ENCODE peak calls at places on chromosomes 2 and 18, in six cellular contexts. One of them, this sample, is unnamed.

GRCh38 chr2:191703079-191703725 is 25.3 kb downstream of the NABP1 start:
- DNase-seq in IMR-90: no peak
- DNase-seq in mesendoderm: no peak
- DNase-seq in H1: no peak
- DNase-seq in mesenchymal stem cell: no peak
- DNase-seq in H9: no peak
- DNase-seq in this sample: no peak

GRCh38 chr2:11750917-11751316 is 4.5 kb downstream of the LPIN1 start:
- DNase-seq in mesenchymal stem cell: no peak
- DNase-seq in mesendoderm: no peak
- DNase-seq in H1: no peak
- DNase-seq in H9: no peak
- DNase-seq in IMR-90: no peak
- DNase-seq in this sample: no peak

GRCh38 chr18:41646915-41647314 is 308.1 kb upstream of the PIK3C3 start:
- DNase-seq in H1: no peak
- DNase-seq in mesenchymal stem cell: no peak
- DNase-seq in IMR-90: no peak
- DNase-seq in H9: no peak
- DNase-seq in mesendoderm: no peak
- DNase-seq in this sample: no peak

GRCh38 chr18:65415167-65415566 is 335.6 kb upstream of the CDH7 start:
- DNase-seq in IMR-90: no peak
- DNase-seq in H9: no peak
- DNase-seq in H1: no peak
- DNase-seq in mesendoderm: peak
- DNase-seq in mesenchymal stem cell: peak
- DNase-seq in this sample: no peak

GRCh38 chr18:5060543-5060942 is 136.5 kb downstream of the AKAIN1 start:
- DNase-seq in H1: no peak
- DNase-seq in IMR-90: no peak
- DNase-seq in mesendoderm: no peak
- DNase-seq in H9: no peak
- DNase-seq in mesenchymal stem cell: no peak
- DNase-seq in this sample: no peak

GRCh38 chr2:7845332-7845731 is 836.5 kb upstream of the ID2 start:
- DNase-seq in mesenchymal stem cell: peak
- DNase-seq in mesendoderm: no peak
- DNase-seq in IMR-90: peak
- DNase-seq in H9: no peak
- DNase-seq in H1: no peak
- DNase-seq in this sample: no peak

GRCh38 chr2:109009920-109010610 is 21.0 kb upstream of the EDAR start:
- DNase-seq in mesenchymal stem cell: peak
- DNase-seq in mesendoderm: no peak
- DNase-seq in IMR-90: peak
- DNase-seq in H9: no peak
- DNase-seq in H1: no peak
- DNase-seq in this sample: no peak

GRCh38 chr2:168185583-168186274 is 61.7 kb downstream of the STK39 start:
- DNase-seq in H1: no peak
- DNase-seq in mesendoderm: peak
- DNase-seq in H9: no peak
- DNase-seq in IMR-90: no peak
- DNase-seq in mesenchymal stem cell: no peak
- DNase-seq in this sample: no peak

GRCh38 chr2:237057893-237058300 is 27.8 kb upstream of the COPS8 start:
- DNase-seq in mesenchymal stem cell: no peak
- DNase-seq in H9: no peak
- DNase-seq in IMR-90: no peak
- DNase-seq in H1: no peak
- DNase-seq in mesendoderm: no peak
- DNase-seq in this sample: no peak

GRCh38 chr18:53193870-53194269 is 853.9 kb downstream of the DCC start:
- DNase-seq in mesendoderm: no peak
- DNase-seq in H1: no peak
- DNase-seq in IMR-90: no peak
- DNase-seq in mesenchymal stem cell: no peak
- DNase-seq in H9: no peak
- DNase-seq in this sample: no peak

GRCh38 chr2:39686470-39686869 is 20.8 kb downstream of the TMEM178A start:
- DNase-seq in H1: no peak
- DNase-seq in H9: no peak
- DNase-seq in mesendoderm: peak
- DNase-seq in IMR-90: no peak
- DNase-seq in mesenchymal stem cell: no peak
- DNase-seq in this sample: no peak

GRCh38 chr2:111227716-111228141 is 107.0 kb downstream of the BCL2L11 start:
- DNase-seq in H9: peak
- DNase-seq in mesendoderm: peak
- DNase-seq in IMR-90: peak
- DNase-seq in mesenchymal stem cell: peak
- DNase-seq in H1: no peak
- DNase-seq in this sample: peak

GRCh38 chr2:235048549-235048948 is 96.7 kb downstream of the SH3BP4 start:
- DNase-seq in H1: no peak
- DNase-seq in H9: no peak
- DNase-seq in mesenchymal stem cell: no peak
- DNase-seq in IMR-90: no peak
- DNase-seq in mesendoderm: no peak
- DNase-seq in this sample: no peak

GRCh38 chr2:58893645-58894336 is 652.7 kb upstream of the FANCL start:
- DNase-seq in IMR-90: no peak
- DNase-seq in mesendoderm: no peak
- DNase-seq in H9: no peak
- DNase-seq in H1: no peak
- DNase-seq in mesenchymal stem cell: no peak
- DNase-seq in this sample: no peak

GRCh38 chr2:208097801-208098200 is 26.5 kb downstream of the CRYGD start:
- DNase-seq in mesendoderm: no peak
- DNase-seq in H1: no peak
- DNase-seq in H9: no peak
- DNase-seq in IMR-90: no peak
- DNase-seq in mesenchymal stem cell: no peak
- DNase-seq in this sample: no peak

GRCh38 chr2:227608469-227609338 is 5.9 kb downstream of the SCYGR3 start:
- DNase-seq in mesendoderm: no peak
- DNase-seq in H9: no peak
- DNase-seq in mesenchymal stem cell: no peak
- DNase-seq in H1: no peak
- DNase-seq in IMR-90: no peak
- DNase-seq in this sample: no peak

GRCh38 chr2:10194021-10194820 is 71.7 kb downstream of the RRM2 start:
- DNase-seq in mesendoderm: no peak
- DNase-seq in H9: no peak
- DNase-seq in H1: no peak
- DNase-seq in mesenchymal stem cell: peak
- DNase-seq in IMR-90: peak
- DNase-seq in this sample: no peak

GRCh38 chr18:28332071-28332470 is 155.1 kb upstream of the CDH2 start:
- DNase-seq in mesenchymal stem cell: no peak
- DNase-seq in H9: no peak
- DNase-seq in IMR-90: no peak
- DNase-seq in H1: no peak
- DNase-seq in mesendoderm: no peak
- DNase-seq in this sample: no peak

GRCh38 chr2:24643051-24643450 is 150.1 kb downstream of the PTRHD1 start:
- DNase-seq in H9: no peak
- DNase-seq in mesenchymal stem cell: no peak
- DNase-seq in mesendoderm: no peak
- DNase-seq in IMR-90: no peak
- DNase-seq in H1: no peak
- DNase-seq in this sample: no peak

GRCh38 chr2:3399829-3400228 is 20.3 kb downstream of the TRAPPC12 start:
- DNase-seq in H9: no peak
- DNase-seq in mesenchymal stem cell: no peak
- DNase-seq in IMR-90: no peak
- DNase-seq in H1: no peak
- DNase-seq in mesendoderm: no peak
- DNase-seq in this sample: no peak

GRCh38 chr2:182740681-182741080 is 24.6 kb downstream of the DNAJC10 start:
- DNase-seq in mesendoderm: no peak
- DNase-seq in IMR-90: no peak
- DNase-seq in H9: no peak
- DNase-seq in mesenchymal stem cell: no peak
- DNase-seq in H1: no peak
- DNase-seq in this sample: no peak

GRCh38 chr2:217934321-217935131 is 68.3 kb downstream of the TNS1 start:
- DNase-seq in IMR-90: peak
- DNase-seq in mesenchymal stem cell: peak
- DNase-seq in mesendoderm: no peak
- DNase-seq in H9: no peak
- DNase-seq in H1: no peak
- DNase-seq in this sample: no peak

DNA sequence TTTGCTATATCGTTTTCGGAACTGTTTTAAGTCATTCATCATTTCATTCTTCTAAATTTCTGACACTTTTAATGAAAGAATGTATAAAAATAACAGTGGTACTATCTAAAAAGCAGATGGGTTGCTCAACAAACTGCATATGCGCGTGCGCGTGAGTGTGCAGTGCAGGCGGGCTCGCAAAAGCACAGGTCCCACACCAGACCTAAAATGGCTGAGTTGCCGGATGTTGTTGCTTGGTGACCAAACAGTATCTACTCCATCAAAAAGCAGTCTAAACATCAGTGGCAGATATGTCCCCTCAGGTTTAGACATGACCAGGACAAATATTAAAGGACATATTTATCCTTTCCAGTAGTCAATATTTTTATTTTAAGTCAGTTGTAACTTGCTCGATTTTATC is 5.1 kb downstream of the NOL4 start:
- DNase-seq in H9: no peak
- DNase-seq in H1: no peak
- DNase-seq in mesenchymal stem cell: no peak
- DNase-seq in IMR-90: no peak
- DNase-seq in mesendoderm: no peak
- DNase-seq in this sample: no peak
- H2BK120ac ChIP-seq in H9: no peak
- H2BK120ac ChIP-seq in H1: no peak
- H2BK120ac ChIP-seq in mesenchymal stem cell: no peak
- H2BK120ac ChIP-seq in IMR-90: no peak
- H2BK120ac ChIP-seq in mesendoderm: no peak
- H2BK120ac ChIP-seq in this sample: no peak

GRCh38 chr2:176002684-176003225 is 688 bp upstream of the LNPK start:
- DNase-seq in H1: no peak
- DNase-seq in mesendoderm: peak
- DNase-seq in IMR-90: peak
- DNase-seq in mesenchymal stem cell: no peak
- DNase-seq in H9: no peak
- DNase-seq in this sample: no peak
- H2BK5ac ChIP-seq in H1: no peak
- H2BK5ac ChIP-seq in mesendoderm: no peak
- H2BK5ac ChIP-seq in IMR-90: peak
- H2BK5ac ChIP-seq in mesenchymal stem cell: peak
- H2BK5ac ChIP-seq in H9: no peak
- H2BK5ac ChIP-seq in this sample: no peak

DNA sequence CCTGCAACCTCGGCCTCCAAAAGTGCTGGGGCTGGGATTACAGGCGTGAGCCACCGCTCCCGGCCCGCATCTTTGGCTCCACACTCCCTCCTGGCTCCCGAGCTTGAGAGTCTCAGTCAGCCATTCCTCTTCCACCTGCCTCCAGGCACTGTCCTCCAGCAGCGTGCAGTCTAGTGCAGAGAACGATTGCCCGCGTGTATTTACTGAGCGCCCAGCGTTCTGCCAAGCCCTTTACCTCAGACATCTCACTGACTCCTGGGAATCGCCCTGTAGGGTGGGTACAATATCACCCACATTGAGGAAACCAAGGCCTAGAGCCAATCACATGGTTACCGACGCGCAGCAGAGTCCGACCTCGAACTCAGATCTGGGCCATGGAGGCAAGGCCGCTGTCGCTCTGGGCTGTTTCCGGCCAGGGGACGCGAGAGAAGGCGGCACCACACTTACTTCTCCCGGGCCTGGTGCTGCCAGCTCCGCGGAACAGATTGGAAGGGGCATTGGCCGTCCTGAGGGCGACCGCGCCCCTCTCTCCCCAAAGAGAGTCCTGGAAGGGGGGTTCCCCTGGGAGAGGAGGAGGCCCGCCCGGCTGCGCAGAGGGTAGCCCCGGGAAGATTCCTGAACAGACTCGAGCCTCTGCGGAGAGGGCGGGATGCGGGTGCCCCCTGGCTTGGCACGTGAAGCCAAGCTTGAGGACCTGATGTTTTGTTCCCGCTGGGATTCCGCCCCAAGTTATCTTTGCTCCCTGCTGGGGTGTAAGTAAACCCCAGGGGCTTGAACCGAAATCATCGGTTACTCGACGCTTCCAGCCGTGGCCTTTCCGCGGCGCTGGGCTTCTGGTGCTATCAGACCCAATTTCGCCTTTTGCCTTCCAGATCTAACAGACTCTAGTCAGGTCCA is 5.2 kb upstream of the DLX2 start:
- DNase-seq in mesendoderm: peak
- DNase-seq in mesenchymal stem cell: no peak
- DNase-seq in H1: peak
- DNase-seq in IMR-90: no peak
- DNase-seq in H9: no peak
- DNase-seq in this sample: peak
- H2BK15ac ChIP-seq in mesendoderm: no peak
- H2BK15ac ChIP-seq in mesenchymal stem cell: no peak
- H2BK15ac ChIP-seq in H1: no peak
- H2BK15ac ChIP-seq in IMR-90: no peak
- H2BK15ac ChIP-seq in H9: no peak
- H2BK15ac ChIP-seq in this sample: peak

DNA sequence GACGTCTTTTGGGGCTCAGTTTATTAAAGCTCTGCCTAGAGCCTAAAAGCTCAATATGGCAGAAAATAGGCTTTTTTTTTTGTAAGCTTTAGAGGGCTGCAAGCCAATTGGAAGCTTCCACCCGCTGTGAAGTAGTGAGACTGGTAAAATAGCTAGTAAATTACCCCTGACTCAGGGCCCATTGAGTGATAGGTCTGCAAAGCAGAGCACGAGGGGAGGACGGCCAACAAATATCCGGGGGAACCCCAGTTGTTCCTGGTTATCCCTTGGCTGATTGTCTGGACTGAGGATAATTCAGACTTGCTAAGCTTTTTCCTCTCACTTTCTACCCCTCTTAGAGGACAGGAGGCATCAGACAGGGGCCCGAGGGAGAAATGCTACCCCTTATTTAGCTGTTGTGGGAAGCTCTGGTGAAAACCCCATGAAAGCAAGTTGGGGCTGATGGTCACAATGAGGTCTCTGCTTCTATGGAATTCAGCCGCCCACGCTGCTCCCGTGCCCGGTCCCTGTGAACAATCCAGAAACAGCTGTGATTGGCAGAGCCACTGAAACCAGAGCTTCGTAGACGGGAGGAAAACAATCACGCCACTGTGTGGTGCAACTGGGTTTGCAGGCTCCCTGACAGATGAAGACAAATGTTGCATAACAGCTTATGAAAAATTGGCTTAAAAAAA is 141.9 kb upstream of the LGALSL start:
- DNase-seq in H9: peak
- DNase-seq in IMR-90: peak
- DNase-seq in mesenchymal stem cell: peak
- DNase-seq in mesendoderm: peak
- DNase-seq in H1: peak
- DNase-seq in this sample: peak
- H2BK120ac ChIP-seq in H9: no peak
- H2BK120ac ChIP-seq in IMR-90: no peak
- H2BK120ac ChIP-seq in mesenchymal stem cell: no peak
- H2BK120ac ChIP-seq in mesendoderm: peak
- H2BK120ac ChIP-seq in H1: no peak
- H2BK120ac ChIP-seq in this sample: no peak

GRCh38 chr18:62678847-62679535 is 36.4 kb upstream of the PHLPP1 start:
- DNase-seq in H1: no peak
- DNase-seq in mesenchymal stem cell: no peak
- DNase-seq in IMR-90: no peak
- DNase-seq in H9: peak
- DNase-seq in mesendoderm: no peak
- DNase-seq in this sample: no peak
- H2BK5ac ChIP-seq in H1: peak
- H2BK5ac ChIP-seq in mesenchymal stem cell: no peak
- H2BK5ac ChIP-seq in IMR-90: no peak
- H2BK5ac ChIP-seq in H9: no peak
- H2BK5ac ChIP-seq in mesendoderm: no peak
- H2BK5ac ChIP-seq in this sample: no peak

This sample was measured in neuronal stem cell.